ENCODE peak calls at places on chromosomes 13 and 19, in ten cellular contexts. U is body of pancreas, C is neuronal stem cell, Z is uterus, J is small intestine, K is Peyer's patch, R is colonic mucosa, Q is HCT116, H is heart right ventricle, T is left ventricle myocardium inferior. W is an unnamed sample. For H3K4me1 and H3K9me3, the result is how much of the 10 kb centered on the place peaks cover.

GRCh38 chr19:48171584-48172170 is 1.2 kb downstream of the ZSWIM9 start:
- DNase-seq in H (no peak), Q (no peak), K (no peak), C (no peak), Z (no peak), T (no peak), J (no peak), U (no peak), R (no peak), W (no peak)

GRCh38 chr13:106349080-106349841 is 186.2 kb downstream of the EFNB2 start:
- DNase-seq in R (peak), T (peak), Z (no peak), H (peak), J (peak), Q (peak), K (peak), C (peak), U (no peak), W (no peak)

GRCh38 chr19:28063702-28064101 is 1149.2 kb downstream of the UQCRFS1 start:
- DNase-seq in U (no peak), J (no peak), Z (no peak), H (no peak), T (no peak), Q (no peak), C (no peak), K (no peak), R (no peak), W (no peak)

GRCh38 chr19:49820125-49820524 is 2.0 kb downstream of the MED25 start:
- DNase-seq in T (no peak), Q (no peak), Z (no peak), H (no peak), R (no peak), K (no peak), C (no peak), U (peak), J (peak), W (no peak)

GRCh38 chr13:51861728-51862300 is at the start of gene CCDC70:
- DNase-seq in U (no peak), C (no peak), K (no peak), T (no peak), R (no peak), H (no peak), Z (no peak), Q (no peak), J (no peak), W (no peak)

GRCh38 chr19:3476830-3477229 is 3.5 kb downstream of the SMIM24 start:
- DNase-seq in T (no peak), Z (no peak), K (no peak), H (no peak), J (no peak), U (no peak), Q (no peak), R (no peak), C (no peak), W (no peak)

GRCh38 chr13:71867101-71867814 is at the start of gene DACH1:
- DNase-seq in U (peak), R (peak), K (peak), C (peak), J (peak), T (peak), Q (no peak), H (peak), Z (peak), W (no peak)

GRCh38 chr19:16807416-16808274 is 21.6 kb upstream of the SIN3B start:
- DNase-seq in U (no peak), Q (no peak), K (no peak), C (no peak), R (no peak), J (no peak), T (no peak), H (no peak), Z (no peak), W (no peak)

GRCh38 chr13:30735025-30735967 is at the start of gene ALOX5AP:
- DNase-seq in U (peak), R (no peak), J (peak), Q (no peak), K (no peak), T (no peak), H (no peak), C (no peak), Z (no peak), W (peak)

GRCh38 chr19:15562861-15563260 is 52.2 kb upstream of the CYP4F8 start:
- DNase-seq in J (no peak), H (no peak), K (no peak), Z (no peak), C (no peak), R (no peak), U (peak), Q (peak), T (no peak), W (no peak)

GRCh38 chr19:47152205-47152604 is 21.6 kb downstream of the SAE1 start:
- DNase-seq in U (no peak), R (no peak), C (no peak), H (no peak), T (no peak), K (no peak), Q (no peak), Z (no peak), J (no peak), W (no peak)

GRCh38 chr19:40689339-40690049 is 957 bp downstream of the NUMBL start:
- DNase-seq in C (no peak), Z (no peak), U (peak), R (peak), Q (no peak), H (peak), J (no peak), K (no peak), T (peak), W (no peak)

GRCh38 chr19:45424191-45425058 is 708 bp upstream of the ERCC1 start:
- DNase-seq in U (peak), C (no peak), J (peak), T (peak), K (peak), Z (peak), H (peak), Q (peak), R (peak), W (peak)

GRCh38 chr19:11092181-11092538 is 2.9 kb downstream of the LDLR start:
- DNase-seq in C (no peak), Q (peak), J (peak), H (no peak), R (no peak), T (no peak), K (no peak), Z (no peak), U (peak), W (peak)

GRCh38 chr19:21256722-21257121 is 72.5 kb downstream of the ZNF708 start:
- DNase-seq in Z (no peak), T (no peak), J (no peak), K (no peak), Q (peak), C (no peak), H (no peak), R (no peak), U (peak), W (no peak)

GRCh38 chr19:40165362-40165937 is 25.8 kb upstream of the MAP3K10 start:
- DNase-seq in C (peak), U (peak), H (peak), Q (peak), J (peak), T (peak), R (peak), Z (no peak), K (peak), W (peak)

GRCh38 chr13:105990256-105990958 is 545.1 kb downstream of the EFNB2 start:
- DNase-seq in T (no peak), J (no peak), Z (no peak), U (no peak), K (no peak), C (no peak), R (no peak), H (no peak), Q (no peak), W (no peak)

GRCh38 chr13:27839809-27840467 is 47.7 kb downstream of the GSX1 start:
- DNase-seq in Q (peak), U (no peak), K (no peak), H (no peak), T (no peak), C (no peak), J (peak), R (no peak), Z (no peak), W (no peak)

GRCh38 chr13:102402292-102402691 is 444 bp upstream of the FGF14 start:
- DNase-seq in Q (no peak), K (no peak), J (no peak), Z (peak), U (peak), C (peak), H (peak), T (peak), R (no peak), W (peak)

GRCh38 chr13:39612023-39612637 is 9.1 kb upstream of the LHFPL6 start:
- DNase-seq in C (peak), T (no peak), R (peak), Q (peak), K (no peak), U (peak), H (no peak), Z (peak), J (peak), W (peak)

GRCh38 chr19:4052114-4052992 is 14.3 kb downstream of the ZBTB7A start:
- DNase-seq in J (peak), H (peak), T (no peak), K (peak), U (peak), R (peak), Q (no peak), Z (peak), C (no peak), W (no peak)

GRCh38 chr13:99677388-99677951 is 176.2 kb downstream of the TM9SF2 start:
- DNase-seq in J (no peak), Z (no peak), T (no peak), Q (no peak), K (no peak), C (no peak), R (no peak), U (no peak), H (no peak), W (no peak)

GRCh38 chr13:83975668-83976165 is 93.4 kb upstream of the SLITRK1 start:
- DNase-seq in J (no peak), C (no peak), K (no peak), Q (no peak), Z (no peak), T (no peak), R (no peak), H (no peak), U (no peak), W (no peak)

GRCh38 chr13:88031980-88032562 is 360.9 kb downstream of the SLITRK5 start:
- DNase-seq in H (no peak), J (no peak), U (no peak), T (no peak), Z (no peak), Q (no peak), R (no peak), K (no peak), C (no peak), W (no peak)

GRCh38 chr13:25732146-25732865 is 319.5 kb downstream of the SHISA2 start:
- DNase-seq in H (no peak), Q (no peak), T (no peak), R (no peak), Z (no peak), J (no peak), K (no peak), U (no peak), C (no peak), W (no peak)

GRCh38 chr13:110661256-110661655 is 44.7 kb downstream of the CARS2 start:
- DNase-seq in Z (no peak), H (no peak), Q (no peak), C (no peak), J (no peak), U (no peak), K (no peak), R (no peak), T (no peak), W (no peak)

GRCh38 chr19:661427-662196 is 1.4 kb downstream of the RNF126 start:
- DNase-seq in T (no peak), K (peak), J (peak), C (no peak), U (no peak), Z (no peak), R (peak), H (no peak), Q (no peak), W (peak)

GRCh38 chr19:38691938-38692457 is 44.5 kb downstream of the ACTN4 start:
- DNase-seq in H (no peak), Z (peak), K (no peak), U (peak), J (no peak), R (no peak), T (no peak), C (no peak), Q (peak), W (no peak)

GRCh38 chr19:38690146-38690545 is 42.7 kb downstream of the ACTN4 start:
- DNase-seq in T (no peak), Q (no peak), Z (no peak), K (no peak), U (no peak), R (no peak), C (no peak), H (no peak), J (no peak), W (no peak)

GRCh38 chr19:38693380-38694223 is 46.2 kb downstream of the ACTN4 start:
- DNase-seq in J (peak), T (no peak), C (peak), R (no peak), U (peak), Z (no peak), H (no peak), K (no peak), Q (peak), W (peak)

GRCh38 chr19:38690832-38691231 is 43.4 kb downstream of the ACTN4 start:
- DNase-seq in Q (no peak), R (no peak), C (no peak), K (no peak), J (no peak), U (no peak), H (no peak), Z (no peak), T (no peak), W (no peak)

DNA sequence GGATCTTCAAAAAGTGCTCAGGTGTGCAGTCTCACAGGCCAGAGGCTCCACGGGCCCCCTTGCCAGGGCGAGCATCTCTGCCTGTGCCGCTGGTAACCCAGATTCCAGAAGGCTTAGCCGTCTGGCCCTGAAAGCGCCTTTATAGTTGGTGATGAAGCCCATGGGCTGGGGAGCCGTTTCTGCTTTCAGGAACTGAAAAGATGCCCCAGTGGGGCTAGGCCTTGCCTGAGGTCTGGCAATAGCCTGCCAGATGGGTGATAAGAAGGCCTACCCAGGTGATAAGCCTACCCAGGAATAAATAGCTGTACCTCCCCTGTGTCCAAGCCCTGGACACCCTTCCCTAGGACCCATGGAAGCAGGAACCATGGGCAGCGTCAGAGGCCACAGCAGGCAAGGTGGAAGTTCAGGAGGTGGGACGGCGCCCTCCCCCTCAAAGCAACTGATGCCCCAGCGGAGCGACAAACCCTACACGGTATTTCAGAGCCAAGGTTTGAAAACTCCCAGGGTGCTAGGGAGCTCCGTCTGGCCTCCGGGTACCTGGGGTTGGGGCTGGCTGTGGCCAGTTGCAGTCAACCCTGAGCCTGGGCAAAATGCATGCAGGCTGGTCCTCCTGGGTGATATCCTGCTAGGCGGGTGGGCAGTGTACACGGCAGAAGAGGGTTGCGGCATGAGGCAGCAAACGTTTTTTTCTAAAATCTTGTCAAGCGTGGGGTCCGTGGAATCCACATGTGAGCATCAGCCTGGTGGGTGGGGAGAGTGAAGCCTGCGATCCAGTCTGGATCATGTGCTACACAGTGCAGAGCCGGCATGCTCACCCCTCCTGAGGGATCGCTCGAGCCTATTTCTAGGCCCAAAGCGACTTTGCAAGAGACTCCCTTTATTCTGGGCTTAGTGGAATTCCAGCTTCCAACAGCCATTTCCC is 45.3 kb downstream of the ACTN4 start:
- DNase-seq in Z (no peak), Q (no peak), J (no peak), H (no peak), C (no peak), T (no peak), U (no peak), K (no peak), R (no peak), W (no peak)
- H3K4me1 ChIP-seq in Z (under half), Q (half or more), J (under half), H (half or more), C (under half), T (half or more), U (half or more), K (under half), R (under half), W (under half)

DNA sequence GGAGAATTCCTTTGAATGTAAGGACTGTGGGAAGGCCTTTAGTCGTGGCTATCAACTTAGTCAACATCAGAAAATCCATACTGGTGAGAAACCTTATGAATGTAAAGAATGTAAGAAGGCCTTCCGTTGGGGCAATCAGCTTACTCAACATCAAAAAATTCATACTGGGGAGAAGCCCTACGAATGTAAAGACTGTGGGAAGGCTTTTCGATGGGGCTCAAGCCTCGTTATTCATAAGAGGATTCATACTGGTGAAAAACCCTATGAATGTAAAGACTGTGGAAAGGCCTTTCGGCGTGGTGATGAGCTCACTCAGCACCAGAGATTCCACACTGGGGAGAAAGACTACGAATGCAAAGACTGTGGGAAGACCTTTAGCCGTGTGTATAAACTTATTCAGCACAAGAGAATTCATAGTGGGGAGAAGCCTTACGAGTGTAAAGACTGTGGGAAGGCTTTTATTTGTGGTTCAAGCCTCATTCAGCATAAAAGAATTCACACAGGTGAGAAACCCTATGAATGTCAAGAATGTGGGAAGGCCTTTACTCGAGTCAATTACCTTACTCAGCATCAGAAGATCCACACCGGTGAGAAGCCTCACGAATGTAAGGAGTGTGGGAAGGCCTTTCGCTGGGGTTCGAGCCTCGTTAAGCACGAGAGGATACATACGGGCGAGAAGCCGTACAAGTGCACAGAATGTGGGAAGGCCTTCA is 39.2 kb downstream of the ZNF331 start:
- DNase-seq in K (no peak), Q (no peak), Z (no peak), C (no peak), H (no peak), U (no peak), J (no peak), R (no peak), T (no peak), W (no peak)
- H3K9me3 ChIP-seq in K (under half), Q (under half), Z (under half), C (half or more), H (half or more), U (under half), J (under half), R (under half), T (half or more), W (under half)

DNA sequence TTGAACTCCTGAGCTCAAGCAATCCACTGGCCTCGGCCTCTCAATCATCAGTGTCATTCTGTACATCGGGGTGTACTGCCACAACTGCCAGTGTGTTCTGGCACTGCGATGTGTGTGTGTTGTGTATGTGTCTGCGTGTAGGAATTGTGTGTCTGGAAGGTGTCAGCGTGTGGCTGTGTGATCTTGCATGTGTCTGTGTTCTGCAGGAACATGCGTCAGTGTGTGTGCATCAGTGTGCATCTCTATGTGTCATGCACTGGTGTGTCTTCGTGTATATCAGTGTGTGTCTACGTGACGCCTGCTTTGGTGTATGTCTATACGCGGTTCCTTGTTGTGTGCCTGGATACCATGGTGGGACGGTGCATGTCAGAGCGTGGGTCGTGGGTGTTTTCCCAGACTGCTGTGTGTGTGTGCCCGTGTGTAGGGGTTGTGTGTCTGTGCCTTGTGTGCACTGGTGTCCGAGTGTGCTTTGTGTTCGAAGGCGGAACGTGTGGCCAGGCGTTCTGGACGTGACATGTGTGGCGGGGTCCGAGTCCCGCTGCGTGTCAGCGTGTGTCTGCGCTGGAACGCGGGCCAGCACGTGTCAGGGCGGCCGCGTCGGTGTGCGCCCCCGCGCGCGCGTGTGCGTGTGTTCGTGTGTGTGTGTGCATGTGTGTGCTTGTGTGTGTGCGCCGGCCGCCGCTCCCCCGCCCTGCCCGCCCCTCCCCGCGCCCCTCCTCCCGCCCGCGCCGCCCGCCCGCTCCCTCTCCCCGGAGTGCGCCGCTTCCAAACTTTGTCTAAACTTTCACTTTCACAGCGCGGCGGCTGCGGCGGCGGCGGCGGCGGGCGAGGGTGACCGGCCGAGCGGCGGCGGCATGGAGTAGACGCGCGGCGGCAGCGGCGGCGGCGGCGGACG is at the start of gene NFIX:
- DNase-seq in R (peak), K (peak), C (no peak), T (peak), H (peak), Q (no peak), J (peak), U (peak), Z (peak), W (peak)
- H3K27ac ChIP-seq in R (peak), K (peak), C (no peak), T (peak), H (peak), Q (peak), J (no peak), U (peak), Z (peak), W (no peak)

DNA sequence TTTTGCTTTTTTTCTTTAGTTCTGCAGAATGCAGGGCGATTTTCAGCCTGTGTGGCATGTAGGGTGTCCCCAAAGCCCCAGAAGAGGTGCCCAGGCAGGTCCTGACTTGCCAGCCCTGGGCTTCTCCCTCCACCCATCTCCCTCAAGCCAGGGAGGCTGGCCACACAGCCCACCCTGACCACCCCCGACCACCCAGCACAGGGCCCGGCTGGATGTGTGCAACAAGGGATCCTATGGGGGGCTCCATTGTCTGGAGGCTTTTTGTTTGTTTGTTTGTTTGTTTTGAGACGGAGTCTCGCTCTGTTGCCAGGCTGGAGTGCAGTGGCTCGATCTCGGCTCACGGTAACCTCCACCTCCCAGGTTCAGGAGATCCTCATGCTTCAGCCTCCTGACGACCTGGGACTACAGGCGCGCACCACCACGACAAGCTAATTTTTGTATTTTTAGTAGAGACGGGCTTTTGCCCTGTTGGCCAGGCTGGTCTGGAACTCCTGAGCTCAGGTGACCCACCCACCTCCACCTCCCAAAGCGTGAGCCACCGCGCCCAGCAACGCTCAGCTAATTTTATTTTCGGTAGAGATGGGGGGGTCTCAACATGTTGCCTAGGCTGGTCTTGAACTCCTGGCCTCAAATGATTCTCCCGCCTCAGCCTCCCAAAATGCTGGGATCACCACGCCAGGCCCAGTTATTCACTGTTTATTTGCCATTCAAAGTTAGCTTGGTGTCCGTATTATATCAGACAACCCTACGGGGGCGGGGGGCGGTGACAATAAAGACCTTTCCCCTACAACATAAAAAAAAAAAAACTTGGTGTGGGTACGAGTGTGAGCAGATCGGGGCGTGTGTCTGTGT is 7.8 kb upstream of the MKNK2 start:
- DNase-seq in T (no peak), K (no peak), Q (no peak), C (no peak), J (no peak), Z (no peak), R (no peak), H (no peak), U (no peak), W (no peak)
- H3K4me1 ChIP-seq in T (half or more), K (under half), Q (half or more), C (under half), J (under half), Z (under half), R (under half), H (half or more), U (half or more), W (half or more)

W was measured in CD8-positive, alpha-beta memory T cell.